ENCODE peak calls at places on chromosomes 11 and 22, in nine cellular contexts. L, M, V, A, E, I, Y, F and J are unnamed samples.

GRCh38 chr11:122038543-122038942 is 77.5 kb downstream of the BLID start:
- DNase-seq in I (no peak), F (no peak), E (no peak), M (no peak), L (no peak), V (no peak), Y (peak; percentile 93), A (no peak), J (no peak)

GRCh38 chr11:115256326-115257197 is 247.7 kb downstream of the CADM1 start:
- DNase-seq in V (no peak), Y (no peak), E (peak; percentile 21), I (no peak), A (no peak), F (no peak), L (no peak), M (no peak), J (no peak)

GRCh38 chr11:122668562-122669090 is 13.1 kb downstream of the UBASH3B start:
- DNase-seq in M (no peak), L (peak; percentile 60), I (no peak), E (no peak), F (no peak), A (peak; percentile 20), Y (peak; percentile 98), V (no peak), J (no peak)

GRCh38 chr11:62558669-62559068 is 12.1 kb upstream of the AHNAK start:
- DNase-seq in L (no peak), M (no peak), F (no peak), I (no peak), A (no peak), V (no peak), E (no peak), Y (no peak), J (no peak)

GRCh38 chr11:3837793-3838192 is 3.0 kb downstream of the RHOG start:
- DNase-seq in M (peak; percentile 61), F (no peak), V (peak; percentile 81), Y (no peak), E (no peak), L (no peak), I (peak; percentile 13), A (no peak), J (no peak)

GRCh38 chr11:17927643-17928343 is 85.1 kb downstream of the SERGEF start:
- DNase-seq in M (no peak), Y (peak; percentile 85), V (no peak), A (no peak), I (no peak), L (no peak), F (no peak), E (no peak), J (peak; percentile 26)

GRCh38 chr11:60454212-60454611 is 1.4 kb upstream of the MS4A1 start:
- DNase-seq in V (no peak), A (no peak), F (no peak), M (no peak), L (no peak), Y (no peak), E (peak; percentile 53), I (no peak), J (no peak)

GRCh38 chr22:37166675-37167066 is 17.0 kb upstream of the IL2RB start:
- DNase-seq in L (peak; percentile 84), I (peak; percentile 86), Y (peak; percentile 65), E (no peak), F (no peak), A (peak; percentile 82), M (peak; percentile 87), V (peak; percentile 88), J (peak; percentile 87)

GRCh38 chr11:130785376-130786110 is 130.7 kb downstream of the SNX19 start:
- DNase-seq in F (no peak), E (no peak), Y (peak; percentile 77), I (no peak), L (peak; percentile 30), A (no peak), M (no peak), V (no peak), J (no peak)

GRCh38 chr22:35409783-35410662 is 10.1 kb downstream of the MCM5 start:
- DNase-seq in F (no peak), L (no peak), Y (no peak), I (no peak), E (peak; percentile 91), V (peak; percentile 65), M (peak; percentile 45), A (no peak), J (no peak)

GRCh38 chr11:114076974-114077373 is 17.5 kb downstream of the ZBTB16 start:
- DNase-seq in I (no peak), E (no peak), Y (no peak), L (no peak), F (no peak), V (peak; percentile 13), M (no peak), A (no peak), J (no peak)

GRCh38 chr22:44730034-44730433 is 22.3 kb upstream of the ARHGAP8 start:
- DNase-seq in Y (no peak), E (no peak), L (no peak), A (no peak), M (no peak), I (no peak), V (no peak), F (no peak), J (no peak)

DNA sequence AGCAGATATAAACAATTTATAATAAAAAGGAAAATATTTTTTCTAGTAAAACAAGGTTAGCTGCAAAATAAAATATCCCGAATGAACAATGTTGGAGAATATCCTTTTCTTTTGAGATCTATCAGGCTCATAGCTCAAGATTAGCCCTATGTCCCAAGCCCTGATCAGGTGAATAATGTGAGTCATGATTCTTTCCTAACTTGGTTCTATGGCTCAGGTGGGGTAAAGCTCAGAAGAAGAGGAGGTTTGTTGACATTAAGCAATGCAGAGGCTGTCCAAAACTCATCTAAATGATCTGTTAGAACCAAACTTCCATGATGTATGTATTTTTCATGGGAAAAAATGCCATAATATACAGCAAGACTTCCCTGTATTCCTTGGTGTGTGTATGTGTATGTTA is 86.1 kb downstream of the TRIM44 start:
- DNase-seq in A (no peak), Y (no peak), I (no peak), L (no peak), V (no peak), M (no peak), F (no peak), E (no peak), J (no peak)
- H3K27ac ChIP-seq in A (no peak overlapping the region), Y (no peak overlapping the region), I (no peak overlapping the region), L (no peak overlapping the region), V (no peak overlapping the region), M (no peak overlapping the region), F (no peak overlapping the region), E (no peak overlapping the region), J (no peak overlapping the region)

GRCh38 chr11:112082729-112083128 is 3.8 kb downstream of the TIMM8B start:
- DNase-seq in V (no peak), L (no peak), M (no peak), I (no peak), A (no peak), F (no peak), E (no peak), Y (peak; percentile 76), J (no peak)

GRCh38 chr11:112087212-112087611 is 539 bp downstream of the SDHD start:
- DNase-seq in E (no peak), F (no peak), M (no peak), V (no peak), Y (no peak), A (no peak), I (no peak), L (no peak), J (no peak)

GRCh38 chr11:112085822-112086421 is 634 bp downstream of the TIMM8B start:
- DNase-seq in Y (peak; percentile 17), M (no peak), F (no peak), L (peak; percentile 14), E (no peak), A (no peak), I (peak; percentile 23), V (peak; percentile 27), J (no peak)

GRCh38 chr11:112086422-112087191 is at the start of the genes SDHD and TIMM8B:
- DNase-seq in M (peak; percentile 96), F (peak; percentile 98), A (peak; percentile 98), Y (peak; percentile 96), E (peak; percentile 93), V (peak; percentile 94), I (peak; percentile 95), L (peak; percentile 95), J (peak; percentile 94)
- TF ChIP-seq POLR2A in M (no peak), F (no peak), A (peak; percentile 52), Y (peak; percentile 73), E (peak; percentile 97), V (no peak), I (peak; percentile 81), L (peak; percentile 80), J (no peak)

GRCh38 chr22:24555160-24555495 is 190 bp upstream of the GUCD1 start:
- DNase-seq in M (peak; percentile 100), A (peak; percentile 99), L (peak; percentile 97), I (peak; percentile 100), V (peak; percentile 100), Y (peak; percentile 98), E (peak; percentile 92), F (no peak), J (peak; percentile 100)
- H3K4me1 ChIP-seq in M (peaks cover 68% of the 10 kb centered on the region), A (peaks cover 24% of the 10 kb centered on the region), L (peaks cover 37% of the 10 kb centered on the region), I (peaks cover 54% of the 10 kb centered on the region), V (peaks cover 40% of the 10 kb centered on the region), Y (peaks cover 7% of the 10 kb centered on the region), E (peaks cover 14% of the 10 kb centered on the region), F (peaks cover 55% of the 10 kb centered on the region), J (peaks cover 22% of the 10 kb centered on the region)

GRCh38 chr11:29713831-29714320 is 303.0 kb downstream of the KCNA4 start:
- DNase-seq in I (no peak), V (no peak), M (no peak), F (no peak), A (no peak), E (no peak), L (no peak), Y (no peak), J (no peak)
- H3K27ac ChIP-seq in I (no peak overlapping the region), V (no peak overlapping the region), M (no peak overlapping the region), F (no peak overlapping the region), A (no peak overlapping the region), E (no peak overlapping the region), L (no peak overlapping the region), Y (no peak overlapping the region), J (no peak overlapping the region)

GRCh38 chr11:44727373-44728084 is 767 bp downstream of the TSPAN18 start:
- DNase-seq in I (peak; percentile 76), F (no peak), V (peak; percentile 76), L (peak; percentile 80), A (peak; percentile 82), M (peak; percentile 88), E (no peak), Y (peak; percentile 65), J (peak; percentile 76)
- TF ChIP-seq POLR2A in I (no peak), F (no peak), V (no peak), L (no peak), A (no peak), M (no peak), E (no peak), Y (no peak), J (no peak)

DNA sequence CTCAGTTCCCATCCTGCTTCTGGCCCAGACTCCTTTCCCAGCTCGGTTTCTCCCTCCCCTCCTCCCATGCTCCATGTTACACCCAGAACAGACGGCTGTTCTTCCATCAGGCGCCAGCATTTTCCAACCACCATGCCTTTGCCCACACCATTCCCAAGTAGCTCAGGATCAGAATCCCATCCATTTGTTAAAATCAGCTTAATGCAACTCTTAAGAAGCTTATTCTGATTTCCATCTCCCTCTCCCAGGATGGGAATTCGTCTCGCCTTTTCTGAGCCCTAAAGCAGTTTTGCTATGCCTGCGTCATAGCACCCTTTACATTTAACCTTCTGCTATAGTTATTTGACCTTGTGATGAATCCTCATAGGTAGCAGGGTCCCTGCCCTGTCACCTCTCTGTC is 110.7 kb downstream of the MICAL2 start:
- DNase-seq in Y (no peak), V (no peak), I (no peak), A (no peak), E (no peak), M (no peak), F (no peak), L (no peak), J (no peak)
- H3K4me1 ChIP-seq in Y (peaks cover 26% of the 10 kb centered on the region), V (peaks cover 56% of the 10 kb centered on the region), I (peaks cover 53% of the 10 kb centered on the region), A (peaks cover 67% of the 10 kb centered on the region), E (peaks cover 7% of the 10 kb centered on the region), M (peaks cover 73% of the 10 kb centered on the region), F (peaks cover 67% of the 10 kb centered on the region), L (peaks cover 21% of the 10 kb centered on the region), J (peaks cover 16% of the 10 kb centered on the region)

GRCh38 chr11:59264736-59265135 is 52.0 kb upstream of the MPEG1 start:
- DNase-seq in M (no peak), A (no peak), L (no peak), E (no peak), Y (no peak), V (no peak), F (no peak), I (no peak), J (no peak)
- H3K27ac ChIP-seq in M (no peak overlapping the region), A (no peak overlapping the region), L (no peak overlapping the region), E (no peak overlapping the region), Y (no peak overlapping the region), V (no peak overlapping the region), F (no peak overlapping the region), I (no peak overlapping the region), J (no peak overlapping the region)